ENCODE peak calls at places on chromosome 4, in four cellular contexts. One of them, this sample, is unnamed.

GRCh38 chr4:182671749-182672148 is 245.4 kb downstream of the DCTD start:
- DNase-seq in A549: no peak
- DNase-seq in GM06990: no peak
- DNase-seq in tibial nerve: no peak
- DNase-seq in this sample: no peak

GRCh38 chr4:139672732-139673131 is 7.1 kb downstream of the MGST2 start:
- DNase-seq in A549: no peak
- DNase-seq in GM06990: no peak
- DNase-seq in tibial nerve: no peak
- DNase-seq in this sample: no peak

GRCh38 chr4:15232725-15233597 is 194.9 kb upstream of the C1QTNF7 start:
- DNase-seq in tibial nerve: no peak
- DNase-seq in GM06990: no peak
- DNase-seq in A549: no peak
- DNase-seq in this sample: no peak

GRCh38 chr4:184942447-184943425 is 75.6 kb upstream of the HELT start:
- DNase-seq in A549: no peak
- DNase-seq in GM06990: no peak
- DNase-seq in tibial nerve: no peak
- DNase-seq in this sample: no peak

GRCh38 chr4:142420461-142421095 is 425.5 kb downstream of the INPP4B start:
- DNase-seq in A549: no peak
- DNase-seq in GM06990: no peak
- DNase-seq in tibial nerve: no peak
- DNase-seq in this sample: no peak

GRCh38 chr4:187789078-187789477 is 206.5 kb upstream of the ZFP42 start:
- DNase-seq in tibial nerve: no peak
- DNase-seq in A549: no peak
- DNase-seq in GM06990: no peak
- DNase-seq in this sample: no peak

GRCh38 chr4:26175016-26175786 is 145.6 kb upstream of the RBPJ start:
- DNase-seq in tibial nerve: no peak
- DNase-seq in GM06990: peak
- DNase-seq in A549: no peak
- DNase-seq in this sample: no peak

GRCh38 chr4:63906660-63907146 is 502.5 kb downstream of the TECRL start:
- DNase-seq in A549: no peak
- DNase-seq in tibial nerve: no peak
- DNase-seq in GM06990: no peak
- DNase-seq in this sample: no peak

GRCh38 chr4:15719506-15719905 is 16.6 kb downstream of the BST1 start:
- DNase-seq in tibial nerve: no peak
- DNase-seq in GM06990: no peak
- DNase-seq in A549: no peak
- DNase-seq in this sample: no peak

GRCh38 chr4:30950737-30951136 is 230.6 kb downstream of the PCDH7 start:
- DNase-seq in tibial nerve: no peak
- DNase-seq in GM06990: no peak
- DNase-seq in A549: peak
- DNase-seq in this sample: no peak

GRCh38 chr4:105651879-105652640 is 56.4 kb downstream of the INTS12 start:
- DNase-seq in A549: no peak
- DNase-seq in GM06990: no peak
- DNase-seq in tibial nerve: no peak
- DNase-seq in this sample: no peak

GRCh38 chr4:99637174-99637573 is 20.5 kb downstream of the C4orf54 start:
- DNase-seq in A549: no peak
- DNase-seq in GM06990: no peak
- DNase-seq in tibial nerve: no peak
- DNase-seq in this sample: no peak

GRCh38 chr4:21248336-21248735 is 548.1 kb downstream of the PACRGL start:
- DNase-seq in A549: no peak
- DNase-seq in tibial nerve: no peak
- DNase-seq in GM06990: no peak
- DNase-seq in this sample: no peak

GRCh38 chr4:117417856-117418255 is 332.5 kb upstream of the TRAM1L1 start:
- DNase-seq in GM06990: no peak
- DNase-seq in tibial nerve: no peak
- DNase-seq in A549: no peak
- DNase-seq in this sample: no peak

GRCh38 chr4:182449960-182450359 is 206.8 kb downstream of the TENM3 start:
- DNase-seq in A549: no peak
- DNase-seq in GM06990: no peak
- DNase-seq in tibial nerve: no peak
- DNase-seq in this sample: no peak

GRCh38 chr4:153502584-153502983 is 36.4 kb downstream of the TMEM131L start:
- DNase-seq in A549: no peak
- DNase-seq in tibial nerve: no peak
- DNase-seq in GM06990: no peak
- DNase-seq in this sample: no peak

GRCh38 chr4:54586343-54586953 is 71.3 kb upstream of the KIT start:
- DNase-seq in GM06990: no peak
- DNase-seq in tibial nerve: no peak
- DNase-seq in A549: peak
- DNase-seq in this sample: no peak

GRCh38 chr4:83029688-83030087 is 5.3 kb upstream of the COPS4 start:
- DNase-seq in GM06990: no peak
- DNase-seq in A549: no peak
- DNase-seq in tibial nerve: no peak
- DNase-seq in this sample: no peak

GRCh38 chr4:12716896-12717295 is 767.2 kb downstream of the RAB28 start:
- DNase-seq in tibial nerve: no peak
- DNase-seq in A549: no peak
- DNase-seq in GM06990: no peak
- DNase-seq in this sample: no peak

GRCh38 chr4:56077676-56078075 is 128.9 kb downstream of the CEP135 start:
- DNase-seq in GM06990: no peak
- DNase-seq in tibial nerve: no peak
- DNase-seq in A549: no peak
- DNase-seq in this sample: no peak

GRCh38 chr4:183333202-183333601 is 11.0 kb upstream of the CLDN24 start:
- DNase-seq in A549: no peak
- DNase-seq in tibial nerve: no peak
- DNase-seq in GM06990: no peak
- DNase-seq in this sample: no peak

GRCh38 chr4:169229571-169230028 is 41.2 kb downstream of the SH3RF1 start:
- DNase-seq in GM06990: no peak
- DNase-seq in A549: peak
- DNase-seq in tibial nerve: no peak
- DNase-seq in this sample: no peak

DNA sequence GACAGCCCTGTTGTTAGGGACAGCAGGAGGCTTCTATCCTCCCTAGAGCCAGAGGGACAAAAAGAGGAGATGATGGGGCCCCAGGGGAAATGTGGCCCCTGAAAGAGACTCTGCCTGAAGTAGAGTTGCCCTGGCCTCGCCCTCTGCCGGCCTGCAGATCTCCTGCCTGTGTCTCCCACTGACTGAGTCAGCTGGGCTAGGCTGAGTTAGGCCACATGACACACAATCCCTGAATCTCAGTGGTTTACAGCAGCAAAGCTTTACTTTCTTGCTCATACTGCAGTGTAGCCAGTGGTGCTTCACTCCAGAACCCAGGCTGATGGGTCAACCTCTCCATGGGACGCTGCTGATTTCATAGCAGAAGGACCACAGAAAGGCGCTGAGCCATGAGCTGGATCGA is 23.5 kb downstream of the DRD5 start:
- DNase-seq in A549: no peak
- DNase-seq in tibial nerve: no peak
- DNase-seq in GM06990: no peak
- DNase-seq in this sample: no peak
- TF ChIP-seq CTCF in A549: no peak
- TF ChIP-seq CTCF in tibial nerve: no peak
- TF ChIP-seq CTCF in GM06990: peak
- TF ChIP-seq CTCF in this sample: no peak

DNA sequence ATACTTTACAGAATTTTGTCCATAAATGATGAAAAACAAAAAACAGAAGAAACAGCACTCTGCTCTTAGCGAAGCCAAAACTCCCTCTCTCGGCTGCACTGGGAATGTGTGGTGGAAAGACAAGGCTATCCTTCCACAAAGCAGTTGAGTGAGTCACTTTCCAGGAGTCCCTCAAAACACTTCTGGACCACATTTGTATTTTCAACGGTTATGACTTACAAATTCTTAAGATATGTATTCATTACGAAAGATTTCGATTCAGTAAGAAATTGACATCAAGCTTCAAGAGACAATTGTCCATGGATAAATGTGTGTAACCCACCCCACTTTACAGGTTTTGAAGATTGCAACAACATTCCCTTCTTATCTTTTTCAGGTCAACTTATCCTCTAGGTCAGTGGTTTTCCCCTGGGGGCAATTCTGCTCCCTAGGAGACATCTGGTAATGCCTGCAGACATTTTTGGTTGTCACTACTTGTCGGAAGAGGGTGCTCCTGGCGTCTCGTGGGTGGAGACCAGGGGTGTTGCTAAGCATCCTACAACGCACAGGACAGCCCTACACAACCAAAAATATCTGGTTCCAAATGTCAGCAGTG is 66.7 kb upstream of the MTNR1A start:
- DNase-seq in A549: no peak
- DNase-seq in GM06990: no peak
- DNase-seq in tibial nerve: no peak
- DNase-seq in this sample: no peak
- TF ChIP-seq CTCF in A549: no peak
- TF ChIP-seq CTCF in GM06990: no peak
- TF ChIP-seq CTCF in tibial nerve: no peak
- TF ChIP-seq CTCF in this sample: no peak

GRCh38 chr4:104128031-104128849 is 366.5 kb downstream of the CXXC4 start:
- DNase-seq in A549: peak
- DNase-seq in GM06990: no peak
- DNase-seq in tibial nerve: no peak
- DNase-seq in this sample: no peak
- TF ChIP-seq CTCF in A549: no peak
- TF ChIP-seq CTCF in GM06990: no peak
- TF ChIP-seq CTCF in tibial nerve: no peak
- TF ChIP-seq CTCF in this sample: no peak

GRCh38 chr4:24888475-24888874 is 24.4 kb downstream of the CCDC149 start:
- DNase-seq in A549: no peak
- DNase-seq in tibial nerve: no peak
- DNase-seq in GM06990: no peak
- DNase-seq in this sample: no peak

GRCh38 chr4:24884925-24885324 is 27.9 kb downstream of the CCDC149 start:
- DNase-seq in A549: no peak
- DNase-seq in tibial nerve: no peak
- DNase-seq in GM06990: no peak
- DNase-seq in this sample: no peak

GRCh38 chr4:24886596-24886995 is 26.2 kb downstream of the CCDC149 start:
- DNase-seq in A549: no peak
- DNase-seq in GM06990: no peak
- DNase-seq in tibial nerve: no peak
- DNase-seq in this sample: no peak

GRCh38 chr4:24887881-24888430 is 24.9 kb downstream of the CCDC149 start:
- DNase-seq in tibial nerve: no peak
- DNase-seq in GM06990: no peak
- DNase-seq in A549: no peak
- DNase-seq in this sample: no peak

GRCh38 chr4:24885342-24885741 is 27.5 kb downstream of the CCDC149 start:
- DNase-seq in tibial nerve: no peak
- DNase-seq in A549: no peak
- DNase-seq in GM06990: no peak
- DNase-seq in this sample: no peak
- TF ChIP-seq CTCF in tibial nerve: peak
- TF ChIP-seq CTCF in A549: no peak
- TF ChIP-seq CTCF in GM06990: no peak
- TF ChIP-seq CTCF in this sample: no peak

GRCh38 chr4:8585186-8585585 is 5.0 kb downstream of the GPR78 start:
- DNase-seq in tibial nerve: no peak
- DNase-seq in GM06990: no peak
- DNase-seq in A549: no peak
- DNase-seq in this sample: no peak
- TF ChIP-seq CTCF in tibial nerve: no peak
- TF ChIP-seq CTCF in GM06990: peak
- TF ChIP-seq CTCF in A549: no peak
- TF ChIP-seq CTCF in this sample: peak

GRCh38 chr4:164384416-164384815 is 369.5 kb upstream of the SMIM31 start:
- DNase-seq in A549: no peak
- DNase-seq in GM06990: no peak
- DNase-seq in tibial nerve: no peak
- DNase-seq in this sample: no peak

GRCh38 chr4:164381859-164382258 is 372.1 kb upstream of the SMIM31 start:
- DNase-seq in tibial nerve: no peak
- DNase-seq in A549: no peak
- DNase-seq in GM06990: no peak
- DNase-seq in this sample: no peak

GRCh38 chr4:164379694-164380093 is 374.2 kb upstream of the SMIM31 start:
- DNase-seq in A549: no peak
- DNase-seq in tibial nerve: no peak
- DNase-seq in GM06990: no peak
- DNase-seq in this sample: no peak

DNA sequence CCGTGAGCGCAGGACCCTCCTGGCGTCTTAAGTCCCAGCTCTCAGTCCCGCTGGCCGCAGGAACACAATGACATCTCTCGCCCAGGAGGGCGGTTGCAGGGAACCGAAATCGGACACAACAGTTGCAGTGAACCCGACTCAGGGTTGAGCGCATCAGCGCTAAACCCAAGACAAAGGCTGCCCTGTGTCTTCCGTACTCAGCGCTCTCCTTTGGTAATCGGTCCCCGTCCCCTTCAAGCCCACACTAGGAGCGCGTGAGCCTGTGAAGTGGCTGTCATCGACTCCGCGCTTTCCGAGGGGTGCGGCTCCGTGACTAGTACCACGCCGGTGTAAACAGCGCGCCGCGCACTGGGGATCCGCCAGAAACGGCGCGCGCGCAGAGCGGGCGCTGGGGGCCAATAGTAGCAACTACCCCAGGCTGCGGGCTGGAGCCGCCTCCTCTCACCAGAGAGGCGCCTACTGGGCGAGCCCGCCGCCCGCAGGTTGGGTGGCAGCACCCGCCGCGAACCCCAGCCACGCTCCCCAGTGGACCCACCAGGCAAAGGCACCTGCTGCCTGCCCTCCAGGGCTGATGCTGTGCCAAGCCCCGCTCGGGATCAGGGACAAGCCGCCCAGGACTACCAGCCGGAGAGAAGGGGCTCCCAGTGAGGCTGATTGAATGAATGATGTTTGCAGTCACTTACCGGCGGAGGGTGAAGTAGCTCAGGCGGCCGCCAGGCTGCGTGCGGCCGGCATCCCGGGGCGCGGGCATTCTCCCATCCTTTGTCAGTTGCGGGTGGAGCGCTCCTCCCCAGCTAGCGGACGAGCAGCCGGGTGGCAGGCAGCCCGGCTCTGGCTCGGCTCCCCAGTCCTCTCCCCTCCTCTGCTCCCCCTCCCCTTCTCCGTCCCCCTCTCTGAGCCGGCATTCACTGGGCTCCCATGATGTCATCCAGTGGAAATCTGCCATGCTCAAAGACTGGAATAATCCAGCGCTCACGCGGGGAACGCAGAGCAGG is 370.4 kb upstream of the SMIM31 start:
- DNase-seq in tibial nerve: peak
- DNase-seq in A549: peak
- DNase-seq in GM06990: no peak
- DNase-seq in this sample: peak
- TF ChIP-seq CTCF in tibial nerve: peak
- TF ChIP-seq CTCF in A549: no peak
- TF ChIP-seq CTCF in GM06990: no peak
- TF ChIP-seq CTCF in this sample: no peak

GRCh38 chr4:100644150-100644549 is 126.3 kb upstream of the EMCN start:
- DNase-seq in GM06990: no peak
- DNase-seq in A549: no peak
- DNase-seq in tibial nerve: no peak
- DNase-seq in this sample: no peak
- TF ChIP-seq CTCF in GM06990: no peak
- TF ChIP-seq CTCF in A549: no peak
- TF ChIP-seq CTCF in tibial nerve: no peak
- TF ChIP-seq CTCF in this sample: no peak

GRCh38 chr4:78056265-78057129 is 626 bp upstream of the FRAS1 start:
- DNase-seq in A549: peak
- DNase-seq in tibial nerve: peak
- DNase-seq in GM06990: peak
- DNase-seq in this sample: peak
- TF ChIP-seq CTCF in A549: no peak
- TF ChIP-seq CTCF in tibial nerve: no peak
- TF ChIP-seq CTCF in GM06990: no peak
- TF ChIP-seq CTCF in this sample: no peak

This sample was measured in mesothelial cell of epicardium.